ENCODE peak calls at places on chromosomes 12 and 14, in seven cellular contexts. Z is HCT116, L is frontal cortex, Q is HT1080, F is EL, X is T-helper 1 cell, A is lung microvascular endothelial cell. G is an unnamed sample.

GRCh38 chr14:105411017-105411941 is 8.3 kb upstream of the MTA1 start:
- DNase-seq in X (no peak), F (peak), L (peak), Q (no peak), A (peak), Z (no peak), G (peak)

GRCh38 chr12:14554281-14555008 is 13.2 kb downstream of the PLBD1 start:
- DNase-seq in X (no peak), A (peak), Q (peak), L (peak), F (peak), Z (peak), G (no peak)

GRCh38 chr14:92704036-92704804 is 44.2 kb downstream of the LGMN start:
- DNase-seq in Q (no peak), Z (no peak), F (no peak), A (no peak), L (no peak), X (no peak), G (no peak)

GRCh38 chr12:48125985-48126384 is 6.8 kb downstream of the PFKM start:
- DNase-seq in Z (no peak), Q (no peak), L (no peak), F (no peak), X (no peak), A (no peak), G (no peak)

GRCh38 chr12:31517994-31518393 is 72.9 kb downstream of the DENND5B start:
- DNase-seq in L (no peak), Q (peak), A (no peak), X (no peak), F (peak), Z (no peak), G (peak)

GRCh38 chr14:95018845-95019244 is 138.5 kb downstream of the DICER1 start:
- DNase-seq in F (no peak), L (no peak), A (no peak), Z (no peak), X (no peak), Q (no peak), G (no peak)

GRCh38 chr12:105369014-105369413 is 38.5 kb downstream of the C12orf75 start:
- DNase-seq in L (no peak), X (no peak), A (no peak), Z (no peak), F (peak), Q (peak), G (peak)

GRCh38 chr14:90498198-90498597 is 101.4 kb downstream of the CALM1 start:
- DNase-seq in Q (no peak), L (no peak), Z (no peak), X (no peak), F (no peak), A (no peak), G (no peak)

GRCh38 chr12:56188116-56188785 is 1.0 kb downstream of the SMARCC2 start:
- DNase-seq in L (no peak), Z (no peak), A (no peak), Q (no peak), F (peak), X (no peak), G (peak)

GRCh38 chr14:95302667-95303066 is 17.0 kb downstream of the CLMN start:
- DNase-seq in Z (no peak), Q (no peak), F (no peak), X (no peak), A (no peak), L (no peak), G (no peak)

GRCh38 chr14:32507029-32507984 is 178.2 kb downstream of the AKAP6 start:
- DNase-seq in A (no peak), X (no peak), F (peak), Q (peak), L (no peak), Z (peak), G (peak)

GRCh38 chr12:52611080-52611468 is 7.3 kb downstream of the KRT73 start:
- DNase-seq in A (no peak), Q (no peak), Z (no peak), L (no peak), X (no peak), F (no peak), G (no peak)

GRCh38 chr12:91004872-91005271 is at the start of gene EPYC:
- DNase-seq in A (no peak), X (no peak), Q (no peak), L (no peak), F (no peak), Z (no peak), G (no peak)

GRCh38 chr12:120089105-120089504 is 27.4 kb downstream of the RAB35 start:
- DNase-seq in A (no peak), L (no peak), F (no peak), Z (no peak), Q (no peak), X (no peak), G (no peak)

GRCh38 chr12:110249716-110250225 is 31.3 kb upstream of the ATP2A2 start:
- DNase-seq in A (no peak), X (no peak), Q (no peak), Z (no peak), L (no peak), F (no peak), G (no peak)

GRCh38 chr12:11016937-11017336 is 5.5 kb downstream of the TAS2R19 start:
- DNase-seq in F (no peak), Z (no peak), A (no peak), Q (no peak), L (no peak), X (no peak), G (no peak)